ENCODE peak calls at places on chromosomes 16 and 17, in eight cellular contexts. T is WTC11, B is fibroblast of pulmonary artery, W is IMR-90, Q is HCEC 1CT, K is endodermal cell, I is GM12865, S is activated T-cell treated with anti-CD3 and anti-CD28 coated beads for 4 hours. A is an unnamed sample.

GRCh38 chr17:82053556-82054263 is 2.0 kb downstream of the GPS1 start:
- DNase-seq in B (no peak), W (no peak), I (no peak), K (no peak), S (no peak), T (no peak), Q (no peak), A (no peak)

GRCh38 chr16:48914070-48914469 is 304.1 kb upstream of the N4BP1 start:
- DNase-seq in Q (no peak), B (no peak), S (no peak), K (peak; percentile 66), W (no peak), T (no peak), I (no peak), A (no peak)

GRCh38 chr16:86854058-86854621 is 275.8 kb downstream of the FOXL1 start:
- DNase-seq in B (no peak), K (no peak), I (no peak), W (peak; percentile 57), Q (no peak), S (no peak), T (no peak), A (peak; percentile 69)

GRCh38 chr17:41814195-41814594 is 1.4 kb downstream of the FKBP10 start:
- DNase-seq in S (no peak), I (no peak), W (peak; percentile 36), Q (peak; percentile 31), K (no peak), B (peak; percentile 41), T (no peak), A (peak; percentile 67)

GRCh38 chr16:2040450-2041105 is 7.1 kb downstream of the NTHL1 start:
- DNase-seq in K (no peak), B (no peak), I (no peak), Q (no peak), T (no peak), W (no peak), S (no peak), A (no peak)

GRCh38 chr16:11973065-11973464 is 3.5 kb upstream of the SNX29 start:
- DNase-seq in S (no peak), T (no peak), I (no peak), B (no peak), K (no peak), W (no peak), Q (no peak), A (no peak)

GRCh38 chr17:45705123-45706009 is 78.8 kb upstream of the CRHR1 start:
- DNase-seq in Q (peak; percentile 24), T (no peak), B (peak; percentile 10), K (no peak), I (no peak), S (no peak), W (peak; percentile 42), A (peak; percentile 17)

GRCh38 chr17:72613411-72614292 is 478.8 kb downstream of the SLC39A11 start:
- DNase-seq in I (no peak), T (no peak), Q (peak; percentile 70), W (peak; percentile 43), S (no peak), B (peak; percentile 30), K (no peak), A (peak; percentile 49)

A was measured in iris pigment epithelial cell.